ENCODE peak calls at places on chromosome 18, in six cellular contexts. H is activated T-cell treated with anti-CD3 and anti-CD28 coated beads for 1 hour, C is RPMI7951, S is HT1080, U is stromal cell of bone marrow, O is choroid plexus epithelial cell. I is an unnamed sample.

GRCh38 chr18:54916507-54916906 is 42.8 kb downstream of the CCDC68 start:
- DNase-seq in S (no peak), C (no peak), O (no peak), H (no peak), U (no peak), I (no peak)

GRCh38 chr18:73564073-73564472 is 583.6 kb downstream of the FBXO15 start:
- DNase-seq in U (peak; percentile 6), C (peak; percentile 75), O (peak; percentile 72), H (no peak), S (peak; percentile 85), I (no peak)

GRCh38 chr18:31241900-31242409 is 76.0 kb upstream of the DSG1 start:
- DNase-seq in C (peak; percentile 23), S (peak; percentile 91), U (no peak), H (no peak), O (no peak), I (peak; percentile 63)

GRCh38 chr18:42548493-42548892 is 567.0 kb downstream of the RIT2 start:
- DNase-seq in U (no peak), C (no peak), O (no peak), H (no peak), S (no peak), I (no peak)

GRCh38 chr18:77147418-77147852 is 14.9 kb upstream of the MBP start:
- DNase-seq in U (no peak), C (peak; percentile 65), H (no peak), O (no peak), S (peak; percentile 81), I (no peak)

GRCh38 chr18:49628993-49629795 is 67.3 kb downstream of the LIPG start:
- DNase-seq in C (no peak), U (no peak), O (no peak), H (no peak), S (no peak), I (no peak)

GRCh38 chr18:62751341-62751821 is 36.0 kb downstream of the PHLPP1 start:
- DNase-seq in S (peak; percentile 53), H (no peak), O (peak; percentile 60), U (no peak), C (peak; percentile 32), I (no peak)

GRCh38 chr18:22739789-22740188 is 193.3 kb upstream of the RBBP8 start:
- DNase-seq in U (no peak), S (no peak), O (no peak), C (no peak), H (no peak), I (no peak)

GRCh38 chr18:79309572-79310278 is 86.0 kb upstream of the NFATC1 start:
- DNase-seq in H (no peak), C (no peak), S (no peak), U (no peak), O (peak; percentile 60), I (no peak)

GRCh38 chr18:9952633-9953416 is 39.0 kb downstream of the VAPA start:
- DNase-seq in U (no peak), S (peak; percentile 51), C (peak; percentile 36), O (peak; percentile 53), H (no peak), I (peak; percentile 55)

GRCh38 chr18:48330016-48330991 is 78.9 kb downstream of the ZBTB7C start:
- DNase-seq in O (peak; percentile 65), H (no peak), C (peak; percentile 85), S (peak; percentile 98), U (peak; percentile 86), I (peak; percentile 89)

GRCh38 chr18:78406743-78407455 is 572.7 kb upstream of the SALL3 start:
- DNase-seq in C (no peak), H (no peak), U (no peak), O (no peak), S (no peak), I (no peak)

GRCh38 chr18:5625076-5625475 is 81.3 kb upstream of the EPB41L3 start:
- DNase-seq in O (no peak), H (no peak), C (no peak), S (no peak), U (no peak), I (no peak)

GRCh38 chr18:33052886-33053285 is 280.1 kb upstream of the KLHL14 start:
- DNase-seq in U (no peak), O (no peak), C (no peak), S (no peak), H (no peak), I (no peak)

GRCh38 chr18:77250501-77250925 is 865 bp downstream of the GALR1 start:
- DNase-seq in H (no peak), C (no peak), U (no peak), S (no peak), O (no peak), I (no peak)

GRCh38 chr18:59957957-59958356 is 58.2 kb downstream of the PMAIP1 start:
- DNase-seq in S (peak; percentile 77), U (no peak), O (peak; percentile 77), H (no peak), C (peak; percentile 88), I (peak; percentile 86)

GRCh38 chr18:7755753-7756475 is 188.8 kb downstream of the PTPRM start:
- DNase-seq in O (peak; percentile 79), U (no peak), S (no peak), H (no peak), C (no peak), I (no peak)

GRCh38 chr18:25305584-25305983 is 46.4 kb downstream of the ZNF521 start:
- DNase-seq in C (no peak), S (no peak), O (peak; percentile 14), U (no peak), H (no peak), I (no peak)

GRCh38 chr18:55582325-55582724 is 5.7 kb downstream of the TCF4 start:
- DNase-seq in U (no peak), S (no peak), O (peak; percentile 10), C (no peak), H (no peak), I (no peak)

GRCh38 chr18:43935051-43935412 is 657.7 kb upstream of the SYT4 start:
- DNase-seq in C (peak; percentile 8), H (no peak), O (peak; percentile 82), U (peak; percentile 44), S (no peak), I (no peak)

GRCh38 chr18:27315001-27315400 is 129.9 kb upstream of the CHST9 start:
- DNase-seq in C (no peak), O (no peak), S (no peak), H (no peak), U (no peak), I (no peak)

GRCh38 chr18:45650321-45650720 is 35.0 kb downstream of the SLC14A2 start:
- DNase-seq in S (no peak), H (no peak), C (no peak), U (no peak), O (no peak), I (no peak)

GRCh38 chr18:62996552-62996951 is 281.2 kb downstream of the PHLPP1 start:
- DNase-seq in S (no peak), C (no peak), U (no peak), O (no peak), H (no peak), I (no peak)

I was measured in PC-9.